ENCODE peak calls at places on chromosomes 6 and 20, in seven cellular contexts. S, B, N, U, Z, G and J are unnamed samples.

GRCh38 chr6:52352239-52353008 is 9.5 kb upstream of the PAQR8 start:
- DNase-seq in G (peak; percentile 92), U (peak; percentile 35), S (peak; percentile 64), N (no peak), Z (no peak), B (peak; percentile 97), J (peak; percentile 75)

GRCh38 chr6:51200676-51201075 is 382.0 kb downstream of the TFAP2B start:
- DNase-seq in N (no peak), G (no peak), Z (no peak), U (no peak), B (no peak), S (no peak), J (no peak)

GRCh38 chr6:99885051-99885450 is 109.0 kb downstream of the MCHR2 start:
- DNase-seq in U (no peak), B (no peak), S (no peak), G (no peak), Z (no peak), N (no peak), J (no peak)

GRCh38 chr6:33075568-33076405 is at the start of gene HLA-DPB1:
- DNase-seq in B (peak; percentile 74), Z (peak; percentile 11), G (no peak), U (peak; percentile 88), S (peak; percentile 89), N (peak; percentile 27), J (peak; percentile 11)

GRCh38 chr6:12595161-12595792 is 121.3 kb upstream of the PHACTR1 start:
- DNase-seq in S (no peak), N (no peak), Z (no peak), U (peak; percentile 58), G (no peak), B (no peak), J (no peak)

GRCh38 chr6:137866200-137866913 is 702 bp upstream of the TNFAIP3 start:
- DNase-seq in N (peak; percentile 50), B (peak; percentile 76), G (no peak), U (peak; percentile 54), S (no peak), Z (peak; percentile 19), J (no peak)

GRCh38 chr20:21033817-21034216 is 72.3 kb downstream of the LINC00237 start:
- DNase-seq in B (no peak), G (no peak), U (no peak), N (no peak), Z (no peak), S (no peak), J (no peak)

GRCh38 chr6:422423-423061 is 31.0 kb downstream of the IRF4 start:
- DNase-seq in Z (no peak), S (no peak), G (peak; percentile 89), U (no peak), B (peak; percentile 95), N (no peak), J (no peak)